ENCODE peak calls at places on chromosomes 1 and 21, in eight cellular contexts. D is Peyer's patch, L is ELR, J is NCI-H1105 treated with DMSO at 0.1 percent for 48 hours, M is iPS DF 6.9, A is PC-9, Y is kidney, S is NCI-H1694. U is an unnamed sample.

GRCh38 chr1:45177452-45177851 is 29.0 kb downstream of the ZSWIM5 start:
- DNase-seq in S (no peak), A (no peak), Y (no peak), M (no peak), J (no peak), L (peak; percentile 41), D (no peak), U (no peak)

GRCh38 chr1:151143057-151143435 is 3.4 kb downstream of the SEMA6C start:
- DNase-seq in J (no peak), Y (no peak), L (no peak), M (no peak), S (no peak), D (no peak), A (no peak), U (no peak)

GRCh38 chr1:10796029-10796944 is at the start of gene CASZ1:
- DNase-seq in A (peak; percentile 89), J (peak; percentile 94), S (peak; percentile 61), M (peak; percentile 71), Y (peak; percentile 92), D (peak; percentile 91), L (peak; percentile 86), U (peak; percentile 88)

GRCh38 chr21:35136586-35137254 is 87.6 kb upstream of the RUNX1 start:
- DNase-seq in Y (no peak), D (no peak), L (peak; percentile 84), M (no peak), S (no peak), J (no peak), A (peak; percentile 74), U (peak; percentile 76)

GRCh38 chr1:236002025-236002390 is 62.9 kb downstream of the NID1 start:
- DNase-seq in J (no peak), S (no peak), L (no peak), M (no peak), Y (no peak), D (no peak), A (no peak), U (no peak)

GRCh38 chr1:208209286-208209685 is 34.9 kb downstream of the PLXNA2 start:
- DNase-seq in S (peak; percentile 84), J (peak; percentile 82), Y (no peak), M (no peak), A (no peak), D (no peak), L (no peak), U (no peak)

GRCh38 chr1:86933562-86934377 is 19.3 kb downstream of the HS2ST1 start:
- DNase-seq in M (no peak), Y (no peak), S (no peak), J (no peak), L (no peak), D (no peak), A (no peak), U (no peak)

GRCh38 chr1:200231787-200232222 is 178.0 kb downstream of the ZNF281 start:
- DNase-seq in D (no peak), L (peak; percentile 32), J (no peak), M (no peak), Y (no peak), A (no peak), S (no peak), U (peak; percentile 60)

GRCh38 chr1:163459539-163459938 is 137.8 kb downstream of the NUF2 start:
- DNase-seq in L (no peak), M (no peak), J (no peak), S (no peak), A (no peak), Y (no peak), D (no peak), U (no peak)

GRCh38 chr1:33086384-33086850 is 5.5 kb downstream of the AZIN2 start:
- DNase-seq in A (peak; percentile 67), D (peak; percentile 72), M (peak; percentile 67), J (peak; percentile 64), Y (peak; percentile 83), L (peak; percentile 80), S (peak; percentile 22), U (peak; percentile 76)